ENCODE peak calls at places on chromosomes 11 and 22, in four cellular contexts. X is islet precursor cell; R is activated CD8-positive, alpha-beta memory T cell treated with anti-CD3 and anti-CD28 coated beads, Interleukin-2, amount 50 U/mL, for 48 hours; S is HTR-8/SVneo. C is an unnamed sample.

GRCh38 chr11:94883878-94884277 is 89.5 kb downstream of the CWC15 start:
- DNase-seq in X (no peak), S (no peak), R (no peak), C (no peak)

GRCh38 chr11:22634897-22635629 is 9.4 kb upstream of the FANCF start:
- DNase-seq in R (no peak), S (no peak), X (peak; percentile 63), C (no peak)

GRCh38 chr22:42283288-42284229 is 13.1 kb upstream of the TCF20 start:
- DNase-seq in R (peak; percentile 71), X (peak; percentile 82), S (no peak), C (no peak)

GRCh38 chr11:58506935-58507334 is 970 bp downstream of the OR5B21 start:
- DNase-seq in R (no peak), S (no peak), X (no peak), C (no peak)

GRCh38 chr11:15341587-15341986 is 226.9 kb downstream of the INSC start:
- DNase-seq in S (no peak), X (no peak), R (no peak), C (no peak)

GRCh38 chr22:36331912-36332622 is 55.7 kb downstream of the MYH9 start:
- DNase-seq in X (peak; percentile 73), R (peak; percentile 80), S (no peak), C (peak; percentile 83)

GRCh38 chr11:128579790-128580504 is 7.4 kb downstream of the ETS1 start:
- DNase-seq in S (no peak), X (no peak), R (no peak), C (no peak)

GRCh38 chr11:111352935-111353695 is 26.0 kb downstream of the POU2AF1 start:
- DNase-seq in R (no peak), X (peak; percentile 26), S (no peak), C (no peak)

GRCh38 chr11:120707098-120707497 is 195.6 kb downstream of the GRIK4 start:
- DNase-seq in S (no peak), X (peak; percentile 66), R (no peak), C (no peak)

GRCh38 chr11:7673724-7674434 is 579 bp upstream of the CYB5R2 start:
- DNase-seq in R (peak; percentile 61), S (no peak), X (peak; percentile 89), C (no peak)

GRCh38 chr11:62556102-62556871 is 9.7 kb upstream of the AHNAK start:
- DNase-seq in X (peak; percentile 96), S (peak; percentile 92), R (peak; percentile 89), C (peak; percentile 87)

GRCh38 chr11:67315325-67315909 is 12.1 kb downstream of the SSH3 start:
- DNase-seq in R (no peak), S (no peak), X (no peak), C (no peak)

GRCh38 chr22:20388200-20388599 is 5.8 kb upstream of the ZNF74 start:
- DNase-seq in R (no peak), S (no peak), X (no peak), C (no peak)

GRCh38 chr11:46380340-46381045 is 976 bp upstream of the MDK start:
- DNase-seq in R (peak; percentile 83), S (peak; percentile 75), X (peak; percentile 94), C (peak; percentile 76)

GRCh38 chr22:36386351-36386899 is 1.3 kb downstream of the MYH9 start:
- DNase-seq in S (no peak), R (no peak), X (peak; percentile 60), C (no peak)

GRCh38 chr11:90434858-90435257 is 212.0 kb upstream of the CHORDC1 start:
- DNase-seq in R (no peak), S (no peak), X (peak; percentile 56), C (no peak)

GRCh38 chr22:35648066-35649025 is at the start of gene APOL6:
- DNase-seq in S (no peak), X (no peak), R (peak; percentile 81), C (no peak)

GRCh38 chr11:100932474-100933100 is 197.0 kb downstream of the PGR start:
- DNase-seq in X (no peak), S (no peak), R (no peak), C (no peak)

GRCh38 chr11:123231263-123231662 is 36.2 kb upstream of the CLMP start:
- DNase-seq in R (no peak), S (peak; percentile 52), X (peak; percentile 76), C (no peak)

GRCh38 chr11:84384637-84385227 is 1098.6 kb upstream of the CCDC90B start:
- DNase-seq in S (peak; percentile 10), R (no peak), X (peak; percentile 66), C (no peak)

GRCh38 chr11:12195773-12196172 is 85.4 kb downstream of the MICAL2 start:
- DNase-seq in X (peak; percentile 59), S (no peak), R (peak; percentile 69), C (no peak)

GRCh38 chr11:129115652-129116585 is 76.2 kb downstream of the ARHGAP32 start:
- DNase-seq in X (no peak), S (no peak), R (no peak), C (no peak)

GRCh38 chr22:44883011-44883421 is 126.8 kb downstream of the PHF21B start:
- DNase-seq in S (no peak), X (peak; percentile 42), R (no peak), C (no peak)

GRCh38 chr11:64753380-64754123 is 6.2 kb downstream of the PYGM start:
- DNase-seq in X (peak; percentile 27), S (no peak), R (no peak), C (no peak)